ENCODE peak calls at places on chromosomes 1 and 21, in ten cellular contexts. H, L, M, O, V, U, F, A, S and N are unnamed samples.

GRCh38 chr1:92857817-92858216 is 26.0 kb downstream of the RPL5 start:
- DNase-seq in U (no peak), O (no peak), M (no peak), A (no peak), V (no peak), F (no peak), H (no peak), S (no peak), L (no peak), N (no peak)

GRCh38 chr1:36803870-36804560 is 230.3 kb downstream of the GRIK3 start:
- DNase-seq in S (no peak), H (no peak), O (no peak), V (no peak), F (no peak), U (no peak), M (no peak), L (no peak), A (no peak), N (no peak)

GRCh38 chr1:231233735-231234417 is 7.1 kb upstream of the GNPAT start:
- DNase-seq in F (peak), L (no peak), H (no peak), V (peak), S (no peak), A (no peak), M (no peak), U (no peak), O (no peak), N (no peak)

GRCh38 chr21:28771790-28772501 is 220.7 kb downstream of the LTN1 start:
- DNase-seq in M (no peak), V (peak), O (peak), L (no peak), U (peak), A (no peak), F (peak), S (no peak), H (no peak), N (no peak)

GRCh38 chr1:176717052-176717754 is 254.2 kb downstream of the PAPPA2 start:
- DNase-seq in A (peak), M (no peak), F (no peak), L (no peak), S (no peak), U (no peak), V (no peak), H (no peak), O (no peak), N (no peak)

GRCh38 chr1:91912267-91912666 is 26.3 kb upstream of the TGFBR3 start:
- DNase-seq in V (no peak), L (no peak), M (no peak), F (no peak), A (no peak), O (no peak), H (no peak), S (no peak), U (no peak), N (no peak)

GRCh38 chr1:11701551-11701961 is 10.0 kb downstream of the DRAXIN start:
- DNase-seq in M (no peak), A (no peak), O (no peak), S (no peak), U (no peak), F (no peak), H (no peak), V (no peak), L (no peak), N (no peak)

GRCh38 chr1:202235003-202235660 is 41.5 kb downstream of the LGR6 start:
- DNase-seq in L (no peak), M (no peak), V (no peak), O (no peak), A (no peak), U (no peak), H (no peak), S (no peak), F (no peak), N (no peak)

GRCh38 chr1:179966551-179966950 is 11.9 kb downstream of the CEP350 start:
- DNase-seq in U (no peak), L (no peak), M (no peak), H (no peak), F (no peak), V (peak), O (no peak), A (no peak), S (no peak), N (no peak)

DNA sequence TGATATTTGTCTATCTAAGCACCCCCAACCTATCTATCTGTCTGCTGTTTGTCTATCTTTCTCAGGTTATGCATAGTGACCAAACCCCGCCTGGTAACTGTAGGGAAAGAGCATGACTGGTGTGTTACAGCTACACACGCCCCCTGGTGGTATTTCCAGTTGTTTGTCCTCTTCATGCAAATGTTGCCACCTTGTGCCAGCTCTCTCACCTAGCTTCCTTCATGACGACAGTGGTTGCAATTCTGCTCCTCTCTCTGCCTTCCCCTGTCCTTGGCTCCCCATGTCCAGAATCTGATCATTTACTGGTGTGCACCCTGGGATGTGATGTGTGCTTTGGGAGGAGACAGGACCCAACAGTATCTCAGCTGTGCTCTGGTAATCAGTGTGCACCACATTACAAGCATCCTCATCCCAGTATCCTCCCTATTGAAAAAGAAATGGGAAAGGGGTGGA is 8.1 kb upstream of the INKA2 start:
- DNase-seq in H (no peak), A (peak), S (peak), O (no peak), F (peak), L (peak), V (peak), M (peak), U (peak), N (no peak)
- TF ChIP-seq CTCF in H (peak), A (peak), S (peak), O (peak), F (peak), L (peak), V (peak), M (peak), U (peak), N (peak)

DNA sequence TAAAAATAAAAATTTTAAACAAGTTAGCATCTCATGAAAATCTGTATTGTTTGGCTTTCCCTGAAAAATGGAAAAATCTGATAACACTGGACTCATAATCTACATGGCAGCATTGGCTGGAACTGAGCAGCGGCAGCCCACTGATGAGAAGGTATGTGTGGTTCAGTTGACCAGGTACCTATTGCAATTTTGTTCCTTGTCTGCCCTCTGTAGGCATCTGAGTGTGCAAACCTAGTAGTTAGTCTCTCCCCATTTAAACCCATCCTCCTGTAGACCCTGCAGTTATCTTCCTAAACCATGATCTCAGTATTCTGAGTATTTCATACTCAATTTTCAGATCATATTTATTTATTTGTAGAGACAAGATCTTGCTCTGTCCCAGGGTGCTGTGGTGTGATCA is 59.4 kb upstream of the SERBP1 start:
- DNase-seq in S (no peak), M (no peak), A (peak), F (peak), H (no peak), L (no peak), U (no peak), V (peak), O (no peak), N (no peak)
- TF ChIP-seq CTCF in S (no peak), M (no peak), A (peak), F (peak), H (peak), L (peak), U (no peak), V (peak), O (peak), N (no peak)

DNA sequence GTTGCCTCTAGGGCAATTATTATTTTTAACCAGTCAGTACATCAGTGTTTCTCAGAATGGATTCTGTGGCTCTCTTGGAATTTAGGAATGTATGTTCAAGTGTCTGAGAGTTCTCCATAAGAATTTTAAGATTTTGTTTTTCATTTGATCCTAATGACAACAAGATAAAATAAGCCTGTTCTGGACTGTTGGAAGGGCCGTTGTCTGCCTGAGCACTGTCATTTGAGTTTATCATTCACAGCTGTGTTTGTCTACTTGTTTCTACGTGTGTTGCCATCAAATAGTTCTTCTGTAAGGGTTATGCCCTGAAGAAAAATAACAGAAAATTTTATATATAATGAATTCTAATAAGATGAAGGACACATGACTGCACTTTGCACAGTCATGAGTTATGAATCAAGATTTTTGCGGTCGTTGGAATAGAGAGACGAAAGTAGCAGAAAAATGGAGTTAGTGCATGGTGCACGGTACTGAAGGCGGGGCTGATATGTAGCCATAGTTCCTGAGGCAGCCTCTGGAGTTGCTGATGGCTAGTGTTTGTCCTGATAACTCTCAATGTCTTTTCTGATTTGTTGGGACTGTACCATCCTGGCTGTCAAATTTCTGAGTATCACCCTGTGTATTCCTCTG is 92.5 kb downstream of the NOS1AP start:
- DNase-seq in S (no peak), V (no peak), O (peak), U (no peak), F (no peak), L (no peak), A (no peak), M (no peak), H (no peak), N (no peak)
- TF ChIP-seq CTCF in S (no peak), V (no peak), O (no peak), U (no peak), F (no peak), L (no peak), A (no peak), M (no peak), H (no peak), N (no peak)

GRCh38 chr21:17554619-17555472 is 42.0 kb downstream of the CXADR start:
- DNase-seq in A (peak), S (no peak), F (peak), H (no peak), M (no peak), V (no peak), U (no peak), O (no peak), L (no peak), N (no peak)
- TF ChIP-seq CTCF in A (no peak), S (no peak), F (peak), H (no peak), M (no peak), V (peak), U (peak), O (peak), L (no peak), N (no peak)

DNA sequence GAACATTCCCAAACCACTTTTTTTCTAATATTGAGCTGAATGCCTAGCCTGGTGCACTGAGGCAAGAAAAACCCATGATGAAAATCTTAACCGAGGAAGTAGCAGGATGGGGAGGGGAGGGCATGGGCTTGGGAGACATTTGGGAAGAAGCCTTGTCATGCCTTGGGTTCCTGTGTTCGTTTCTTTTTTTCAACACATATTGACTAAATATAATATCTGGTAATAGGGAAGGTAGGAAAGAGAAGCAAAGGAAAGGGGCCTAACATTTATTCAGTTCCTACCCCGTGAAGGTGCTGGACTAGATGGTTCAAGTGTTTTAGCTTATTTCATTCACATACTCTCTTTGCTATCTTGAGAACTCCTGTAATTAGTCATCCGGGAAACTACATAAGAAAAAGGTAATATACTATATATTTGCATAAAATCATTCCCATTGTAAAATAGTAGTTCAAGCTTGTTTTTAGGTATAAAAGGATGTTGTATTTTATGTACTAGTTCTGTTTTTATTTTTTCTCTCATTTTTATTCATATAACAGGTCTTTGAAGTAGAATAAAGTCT is 62.1 kb downstream of the ST3GAL3 start:
- DNase-seq in U (no peak), V (no peak), S (no peak), M (no peak), H (no peak), F (no peak), L (no peak), O (no peak), A (no peak), N (no peak)
- TF ChIP-seq CTCF in U (no peak), V (no peak), S (no peak), M (no peak), H (no peak), F (no peak), L (no peak), O (no peak), A (no peak), N (no peak)

GRCh38 chr1:65067491-65068201 is 80.4 kb upstream of the AK4 start:
- DNase-seq in M (peak), A (peak), S (peak), F (peak), O (no peak), V (peak), L (peak), U (peak), H (peak), N (peak)
- TF ChIP-seq CTCF in M (no peak), A (no peak), S (no peak), F (no peak), O (no peak), V (no peak), L (no peak), U (no peak), H (no peak), N (no peak)

GRCh38 chr1:30655672-30656071 is 67.7 kb downstream of the MATN1 start:
- DNase-seq in M (no peak), U (no peak), O (no peak), L (no peak), F (no peak), H (no peak), A (no peak), S (no peak), V (no peak), N (no peak)

GRCh38 chr1:30657131-30658013 is 66.0 kb downstream of the MATN1 start:
- DNase-seq in L (no peak), H (no peak), F (no peak), U (no peak), O (no peak), M (no peak), S (no peak), A (no peak), V (no peak), N (no peak)

GRCh38 chr1:30652151-30652915 is 71.1 kb downstream of the MATN1 start:
- DNase-seq in S (no peak), L (no peak), H (no peak), M (no peak), U (no peak), V (no peak), F (no peak), O (no peak), A (no peak), N (no peak)

GRCh38 chr1:30656171-30656940 is 67.0 kb downstream of the MATN1 start:
- DNase-seq in A (no peak), V (no peak), L (no peak), F (no peak), S (no peak), M (no peak), O (no peak), U (no peak), H (no peak), N (no peak)

GRCh38 chr1:30654188-30654587 is 69.2 kb downstream of the MATN1 start:
- DNase-seq in F (no peak), A (no peak), U (no peak), H (no peak), M (no peak), V (no peak), S (no peak), O (no peak), L (no peak), N (no peak)
- TF ChIP-seq CTCF in F (no peak), A (no peak), U (no peak), H (no peak), M (no peak), V (no peak), S (no peak), O (no peak), L (no peak), N (no peak)